ENCODE peak calls at places on chromosome 2, in five cellular contexts. F is sigmoid colon, E is HCT116, H is IMR-90, V is transverse colon. T is an unnamed sample.

GRCh38 chr2:47386551-47386950 is 16.4 kb upstream of the MSH2 start:
- DNase-seq in V (no peak), F (no peak), E (no peak), H (no peak), T (no peak)

GRCh38 chr2:152716805-152717241 is 438 bp downstream of the PRPF40A start:
- DNase-seq in E (no peak), V (peak), H (no peak), F (no peak), T (peak)

GRCh38 chr2:183597841-183598240 is 473.6 kb downstream of the NUP35 start:
- DNase-seq in F (no peak), V (no peak), H (no peak), E (peak), T (no peak)

GRCh38 chr2:106995560-106995959 is 109.6 kb upstream of the ST6GAL2 start:
- DNase-seq in F (no peak), H (no peak), E (no peak), V (no peak), T (no peak)

GRCh38 chr2:184336688-184337087 is 261.6 kb upstream of the ZNF804A start:
- DNase-seq in E (no peak), H (peak), V (no peak), F (no peak), T (no peak)

GRCh38 chr2:202249864-202250263 is 11.5 kb upstream of the SUMO1 start:
- DNase-seq in H (no peak), F (no peak), V (no peak), E (no peak), T (no peak)

GRCh38 chr2:188134241-188134640 is 157.4 kb upstream of the GULP1 start:
- DNase-seq in E (no peak), F (no peak), H (no peak), V (no peak), T (no peak)

GRCh38 chr2:229725716-229726346 is 11.5 kb upstream of the DNER start:
- DNase-seq in H (peak), E (peak), V (no peak), F (no peak), T (peak)

GRCh38 chr2:37189452-37190153 is 1.1 kb upstream of the SULT6B1 start:
- DNase-seq in H (peak), V (no peak), F (no peak), E (peak), T (peak)

GRCh38 chr2:211498551-211499205 is 942.3 kb downstream of the CPS1 start:
- DNase-seq in H (no peak), E (no peak), F (no peak), V (no peak), T (no peak)

GRCh38 chr2:240123821-240124650 is 12.1 kb downstream of the COPS9 start:
- DNase-seq in E (no peak), V (no peak), H (no peak), F (no peak), T (no peak)

GRCh38 chr2:120735750-120736170 is at the start of gene GLI2:
- DNase-seq in V (peak), H (peak), F (peak), E (peak), T (peak)
- TF ChIP-seq POLR2A in V (no peak), H (peak), F (no peak), E (no peak), T (no peak)

DNA sequence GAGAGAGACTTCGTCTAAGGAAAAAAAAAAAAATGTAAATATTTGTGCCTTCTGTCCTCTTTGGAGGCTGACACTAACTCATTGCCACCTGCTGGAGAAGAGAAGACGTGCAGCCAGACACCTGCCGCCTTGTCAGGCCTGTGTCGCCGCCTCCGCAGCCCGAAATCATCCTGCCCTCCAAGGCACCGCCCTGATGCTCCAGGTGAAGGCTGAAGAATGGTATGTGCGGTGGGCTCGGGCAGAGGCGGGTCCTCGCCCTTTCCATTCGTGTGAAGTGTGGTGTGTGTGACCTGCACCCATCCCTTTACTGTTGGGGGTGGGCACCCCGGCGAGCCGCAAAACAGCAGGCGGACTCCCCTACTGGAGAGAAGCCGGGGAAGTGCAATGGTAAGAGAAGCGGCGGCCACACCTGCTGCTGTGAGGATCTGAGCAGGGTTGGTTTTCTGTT is 60.4 kb downstream of the FAM161A start:
- DNase-seq in V (peak), F (peak), H (peak), E (peak), T (peak)
- H3K4me3 ChIP-seq in V (no peak), F (no peak), H (peak), E (peak), T (no peak)

GRCh38 chr2:96816127-96816835 is at the start of gene CNNM3:
- DNase-seq in V (peak), H (peak), E (peak), F (peak), T (peak)
- TF ChIP-seq CTCF in V (peak), H (peak), E (no peak), F (peak), T (peak)

GRCh38 chr2:170477630-170478029 is 237.5 kb upstream of the SP5 start:
- DNase-seq in F (no peak), H (no peak), E (no peak), V (no peak), T (no peak)

GRCh38 chr2:170486730-170487129 is 228.4 kb upstream of the SP5 start:
- DNase-seq in H (no peak), V (no peak), F (no peak), E (no peak), T (no peak)

GRCh38 chr2:170485254-170485653 is 229.9 kb upstream of the SP5 start:
- DNase-seq in V (no peak), F (no peak), H (no peak), E (no peak), T (no peak)

GRCh38 chr2:170475878-170476277 is 239.3 kb upstream of the SP5 start:
- DNase-seq in E (no peak), H (no peak), V (peak), F (no peak), T (no peak)

DNA sequence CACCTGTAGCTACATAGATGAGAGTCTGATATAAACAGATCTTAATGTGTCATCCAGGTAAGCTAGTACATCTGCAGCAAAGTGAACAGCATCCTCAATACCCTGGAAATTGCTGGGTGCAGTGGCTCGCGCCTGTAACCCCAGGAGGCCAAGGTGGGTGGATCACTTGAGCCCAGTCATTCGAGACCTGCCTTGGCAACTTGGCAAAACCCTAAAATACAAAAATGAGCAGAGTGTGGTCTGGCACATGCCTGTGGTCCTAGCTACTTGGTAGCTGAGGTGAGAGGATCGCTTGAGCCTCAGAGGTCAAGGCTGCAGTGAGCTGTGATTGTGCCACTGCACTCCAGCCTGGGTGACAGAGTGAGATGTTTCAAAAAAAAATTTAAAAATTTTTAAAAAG is 233.9 kb upstream of the SP5 start:
- DNase-seq in E (no peak), V (no peak), H (no peak), F (no peak), T (no peak)
- TF ChIP-seq POLR2A in E (no peak), V (no peak), H (no peak), F (no peak), T (no peak)

DNA sequence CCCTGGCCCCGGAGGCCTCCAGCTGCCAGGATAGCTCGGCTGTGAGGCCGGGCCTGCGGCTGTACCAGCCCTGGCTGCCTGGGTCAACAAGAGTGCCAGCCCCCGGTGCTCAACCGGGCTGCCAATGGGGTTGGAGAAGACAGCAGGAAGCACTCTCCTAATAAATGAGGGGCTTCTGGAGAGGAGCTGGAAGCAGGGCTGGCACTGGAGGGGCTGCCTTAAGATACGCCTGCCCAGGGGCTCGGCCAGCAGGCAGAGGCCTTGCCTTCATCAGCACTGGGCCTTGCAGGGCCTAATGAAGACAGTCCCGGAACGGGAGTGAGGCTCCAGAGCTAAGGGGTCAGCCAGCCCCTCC is 73.6 kb downstream of the TEX51 start:
- DNase-seq in E (no peak), H (no peak), V (no peak), F (no peak), T (no peak)
- H3K4me3 ChIP-seq in E (peak), H (no peak), V (peak), F (peak), T (no peak)

GRCh38 chr2:53210538-53210937 is 557.1 kb upstream of the CHAC2 start:
- DNase-seq in V (no peak), E (peak), H (no peak), F (no peak), T (no peak)
- TF ChIP-seq CTCF in V (no peak), E (no peak), H (no peak), F (no peak), T (no peak)

DNA sequence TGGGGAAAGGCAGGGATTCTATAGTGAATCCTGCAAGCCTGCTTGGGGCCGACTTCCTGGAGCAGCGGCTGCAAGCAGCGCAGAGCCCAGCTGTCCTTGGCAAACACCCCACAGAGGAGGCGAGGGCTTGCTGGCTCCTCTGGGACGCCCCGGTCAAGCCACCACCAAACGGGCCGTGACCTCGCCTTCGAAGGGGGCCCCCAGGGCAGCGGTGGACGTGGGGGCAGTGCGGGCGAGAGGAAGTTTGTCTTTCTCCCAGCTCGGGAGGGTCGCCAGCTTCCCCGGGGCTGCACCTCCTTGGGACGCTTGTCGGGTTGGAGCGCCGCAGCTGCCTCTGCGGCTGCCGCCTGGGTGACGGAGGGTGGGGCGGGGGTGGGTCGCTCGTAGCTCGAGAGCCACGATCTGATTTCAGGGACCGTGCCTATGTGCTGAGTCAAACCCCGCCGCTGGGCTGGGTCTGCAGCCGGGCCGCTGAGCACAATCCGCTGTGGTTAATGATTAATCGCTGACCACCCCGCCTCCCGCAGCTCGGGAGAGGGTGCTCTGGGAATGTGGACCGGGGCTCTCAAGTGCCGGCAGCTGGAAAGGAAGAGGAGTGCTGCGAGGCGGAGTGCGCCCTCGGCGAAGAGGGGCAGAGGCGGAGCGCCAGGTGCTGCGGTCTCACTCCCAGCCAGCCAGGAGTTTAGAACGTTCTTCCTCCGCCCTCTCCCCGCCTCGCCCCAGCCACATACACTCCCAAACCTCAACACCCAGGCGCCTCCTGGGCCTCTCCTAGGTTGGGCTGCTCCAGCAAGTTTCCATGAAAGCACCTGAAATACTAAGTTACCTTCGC is at the start of gene GPR39:
- DNase-seq in E (peak), F (peak), V (peak), H (peak), T (peak)
- TF ChIP-seq POLR2A in E (no peak), F (no peak), V (peak), H (no peak), T (no peak)

GRCh38 chr2:40432916-40433315 is 19.0 kb downstream of the SLC8A1 start:
- DNase-seq in V (no peak), F (no peak), H (no peak), E (no peak), T (no peak)
- H3K4me3 ChIP-seq in V (no peak), F (no peak), H (no peak), E (no peak), T (no peak)

T was measured in adrenal gland.